ENCODE peak calls at places on chromosomes 1 and 21, in nine cellular contexts. Z is A549, N is HCT116, P is K562, H is GM23338, A is Panc1, B is SK-N-SH, F is GM12878, O is HepG2. Q is an unnamed sample.

GRCh38 chr1:113653741-113654140 is 105.5 kb downstream of the PHTF1 start:
- DNase-seq in Z (no peak), F (no peak), O (no peak), N (no peak), A (no peak), B (no peak), P (no peak), H (no peak), Q (no peak)

GRCh38 chr1:223815865-223816264 is 29.9 kb downstream of the TP53BP2 start:
- DNase-seq in B (no peak), Z (no peak), O (no peak), H (no peak), F (no peak), N (no peak), A (peak; percentile 78), P (no peak), Q (no peak)

GRCh38 chr21:32423320-32423719 is 10.8 kb downstream of the EVA1C start:
- DNase-seq in B (no peak), A (no peak), F (no peak), Z (no peak), H (no peak), O (no peak), P (no peak), N (no peak), Q (no peak)

GRCh38 chr1:46550751-46551231 is 656 bp downstream of the KNCN start:
- DNase-seq in P (peak; percentile 44), F (no peak), H (peak; percentile 48), O (no peak), N (no peak), Z (no peak), B (no peak), A (no peak), Q (no peak)

GRCh38 chr1:67715819-67716218 is 30.8 kb downstream of the GADD45A start:
- DNase-seq in N (no peak), P (no peak), Z (no peak), O (no peak), A (no peak), F (no peak), B (no peak), H (no peak), Q (no peak)

GRCh38 chr1:210726621-210727020 is 397.9 kb downstream of the HHAT start:
- DNase-seq in N (no peak), F (no peak), A (no peak), O (no peak), Z (no peak), P (peak; percentile 72), H (peak; percentile 79), B (no peak), Q (no peak)

GRCh38 chr1:52460686-52461085 is 56.3 kb downstream of the PRPF38A start:
- DNase-seq in P (no peak), Z (peak; percentile 25), B (no peak), N (no peak), F (no peak), H (no peak), A (no peak), O (no peak), Q (no peak)

GRCh38 chr21:33403128-33403785 is at the start of gene IFNGR2:
- DNase-seq in B (peak; percentile 88), H (peak; percentile 58), F (no peak), P (peak; percentile 92), A (no peak), Z (no peak), N (no peak), O (no peak), Q (no peak)

GRCh38 chr1:234941711-234942320 is 186.8 kb downstream of the TOMM20 start:
- DNase-seq in P (no peak), O (no peak), H (no peak), B (no peak), N (no peak), F (no peak), A (no peak), Z (no peak), Q (no peak)

GRCh38 chr1:112901387-112901786 is 54.6 kb downstream of the SLC16A1 start:
- DNase-seq in P (no peak), A (no peak), B (no peak), O (no peak), H (no peak), N (no peak), F (no peak), Z (no peak), Q (no peak)

DNA sequence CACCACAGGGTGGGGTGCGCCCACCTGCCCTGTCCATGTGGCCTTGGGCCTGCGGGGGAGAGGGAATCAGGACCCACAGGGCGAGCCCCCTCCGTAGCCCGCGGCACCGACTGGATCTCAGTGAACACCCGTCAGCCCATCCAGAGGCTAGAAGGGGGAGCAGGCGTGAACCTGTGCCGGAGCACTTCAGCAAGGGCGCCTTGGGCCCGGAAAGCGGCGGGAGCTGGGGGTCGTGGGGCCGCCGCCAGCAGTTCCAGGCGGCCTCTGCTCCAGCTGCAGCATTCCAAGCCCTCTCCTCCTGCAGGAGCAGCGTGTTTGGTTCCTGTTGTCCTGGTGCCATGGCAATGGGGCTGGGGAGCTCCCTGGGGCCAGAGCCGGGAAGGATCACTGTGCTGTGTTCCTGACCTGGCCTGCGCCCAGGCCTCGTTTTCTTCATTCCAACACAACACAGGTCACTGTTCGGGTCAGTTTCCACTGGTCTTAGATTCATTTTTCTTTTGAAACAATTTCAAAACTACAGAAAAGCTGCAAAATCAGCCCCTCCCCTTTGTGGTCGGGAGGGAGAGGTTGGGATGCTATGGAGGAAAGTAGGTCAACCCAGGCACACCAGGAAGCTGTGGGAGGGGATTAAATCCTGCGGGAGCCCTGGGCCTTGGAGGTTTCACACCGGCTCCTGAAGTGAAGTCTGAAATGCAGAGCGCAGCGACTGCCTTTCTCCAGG is 18.8 kb downstream of the SLX9 start:
- DNase-seq in N (no peak), Z (no peak), O (no peak), A (no peak), F (no peak), B (peak; percentile 80), P (no peak), H (no peak), Q (no peak)
- TF ChIP-seq REST in N (no peak), Z (no peak), O (no peak), A (no peak), F (no peak), B (no peak), P (no peak), H (no peak), Q (no peak)

DNA sequence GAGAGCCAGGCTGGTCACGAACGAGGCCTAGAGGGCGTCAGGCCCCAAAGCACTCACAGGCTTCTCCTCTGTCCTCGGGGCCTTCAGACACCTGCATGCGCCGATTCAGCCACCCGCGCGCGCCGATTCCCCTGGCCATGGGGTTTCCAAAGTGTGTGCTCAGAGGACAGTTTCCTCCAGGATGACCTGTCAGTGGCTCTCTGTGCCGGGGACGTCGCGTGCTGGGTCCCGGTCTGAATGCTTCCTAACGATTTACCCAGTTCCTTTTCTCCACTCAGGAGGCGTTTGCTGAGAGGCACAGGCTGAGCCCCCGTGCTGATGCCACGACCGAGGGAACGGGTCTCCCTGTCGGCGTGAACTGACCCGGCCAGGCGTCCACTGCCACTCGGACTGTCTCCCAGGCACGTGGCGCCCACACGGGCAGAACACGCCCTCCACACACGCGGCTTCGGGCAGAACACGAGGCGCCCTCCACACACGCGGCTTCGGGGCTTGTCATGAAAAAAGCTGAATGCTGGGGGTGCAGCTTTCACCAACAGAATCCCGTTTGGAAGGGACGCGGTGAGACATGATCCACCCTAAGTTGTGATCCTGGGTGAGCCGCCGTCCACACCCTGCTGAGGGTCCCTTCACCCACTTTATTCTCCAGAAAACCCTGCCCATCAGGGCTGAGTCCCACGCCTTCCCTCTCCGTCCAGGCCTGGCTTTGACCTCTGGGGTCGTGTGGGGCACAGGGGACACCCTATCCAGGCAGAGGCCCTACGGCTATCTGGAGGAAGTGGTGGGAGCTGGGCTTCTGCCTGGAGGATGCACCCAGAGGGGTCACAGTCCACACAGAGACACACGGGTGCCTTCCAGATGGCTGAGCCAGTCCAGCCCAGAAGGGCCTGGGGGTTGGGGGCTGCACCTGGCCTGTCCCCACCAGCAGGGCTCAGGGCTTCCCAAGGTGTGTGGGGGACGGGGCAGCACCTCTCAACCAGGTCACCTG is 56.1 kb downstream of the COL6A1 start:
- DNase-seq in A (no peak), N (no peak), Z (no peak), O (no peak), B (no peak), P (no peak), H (no peak), F (no peak), Q (no peak)
- TF ChIP-seq REST in A (no peak), N (no peak), Z (no peak), O (no peak), B (no peak), P (no peak), H (no peak), F (no peak), Q (no peak)

GRCh38 chr1:84916897-84917296 is 23.9 kb upstream of the LPAR3 start:
- DNase-seq in H (no peak), A (no peak), P (no peak), O (no peak), N (no peak), F (no peak), B (no peak), Z (no peak), Q (no peak)
- TF ChIP-seq REST in H (no peak), A (no peak), P (no peak), O (no peak), N (no peak), F (no peak), B (no peak), Z (no peak), Q (no peak)

GRCh38 chr1:11797525-11798216 is 8.1 kb downstream of the MTHFR start:
- DNase-seq in P (peak; percentile 84), O (no peak), A (no peak), N (no peak), Z (no peak), F (no peak), H (no peak), B (no peak), Q (no peak)
- TF ChIP-seq REST in P (no peak), O (no peak), A (no peak), N (no peak), Z (no peak), F (no peak), H (no peak), B (no peak), Q (no peak)

DNA sequence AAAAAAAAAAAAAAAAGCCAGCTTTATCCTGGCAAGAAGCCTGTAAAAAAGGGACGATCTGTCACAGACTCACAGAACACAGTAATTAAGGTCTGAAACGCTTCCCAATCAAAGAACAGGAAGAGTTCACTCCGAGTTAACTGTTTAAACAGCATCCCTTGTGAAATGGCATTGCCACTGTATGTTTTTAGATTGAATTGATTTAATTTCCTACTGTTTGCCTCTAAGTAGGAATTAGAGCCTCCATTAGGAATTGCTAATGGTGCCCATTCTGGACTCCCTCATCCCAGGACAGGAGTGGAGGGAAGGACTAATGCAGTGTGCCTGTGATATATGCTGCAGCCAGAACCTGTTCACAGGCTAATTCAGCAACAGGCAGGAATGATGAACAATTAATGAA is 370.8 kb downstream of the RWDD3 start:
- DNase-seq in Z (no peak), O (no peak), H (no peak), N (no peak), P (no peak), B (peak; percentile 72), F (no peak), A (no peak), Q (no peak)
- TF ChIP-seq REST in Z (no peak), O (no peak), H (no peak), N (no peak), P (no peak), B (no peak), F (no peak), A (no peak), Q (no peak)